ENCODE peak calls at places on chromosome 6, in six cellular contexts. O is PC-9, K is adrenal gland, N is AG04449, W is WTC11, Q is mammary epithelial cell. X is an unnamed sample.

GRCh38 chr6:47844881-47845280 is 63.0 kb downstream of the OPN5 start:
- DNase-seq in O (no peak), K (no peak), N (no peak), W (no peak), Q (no peak), X (no peak)

GRCh38 chr6:17281100-17281496 is at the start of gene RBM24:
- DNase-seq in O (no peak), K (peak; percentile 63), N (no peak), W (peak; percentile 71), Q (peak; percentile 44), X (peak; percentile 76)

GRCh38 chr6:89084954-89085353 is 4.4 kb downstream of the PNRC1 start:
- DNase-seq in O (no peak), K (no peak), N (no peak), W (no peak), Q (peak; percentile 56), X (no peak)

GRCh38 chr6:19013011-19013410 is 625.9 kb downstream of the RNF144B start:
- DNase-seq in O (no peak), K (no peak), N (no peak), W (no peak), Q (peak; percentile 8), X (no peak)

GRCh38 chr6:26158581-26159416 is 71.6 kb downstream of the HFE start:
- DNase-seq in O (peak; percentile 68), K (peak; percentile 64), N (no peak), W (no peak), Q (peak; percentile 62), X (peak; percentile 54)

GRCh38 chr6:2134559-2134958 is 110.8 kb downstream of the GMDS start:
- DNase-seq in O (no peak), K (no peak), N (no peak), W (no peak), Q (no peak), X (no peak)

GRCh38 chr6:72553531-72554202 is 68.2 kb upstream of the KCNQ5 start:
- DNase-seq in O (no peak), K (no peak), N (peak; percentile 56), W (no peak), Q (peak; percentile 91), X (peak; percentile 13)

GRCh38 chr6:36739947-36740817 is 42.6 kb downstream of the RAB44 start:
- DNase-seq in O (no peak), K (no peak), N (no peak), W (no peak), Q (no peak), X (no peak)

GRCh38 chr6:4774715-4775590 is 1.3 kb upstream of the CDYL start:
- DNase-seq in O (no peak), K (peak; percentile 35), N (no peak), W (peak; percentile 49), Q (peak; percentile 16), X (peak; percentile 34)

GRCh38 chr6:43496370-43497128 is 13.6 kb downstream of the LRRC73 start:
- DNase-seq in O (peak; percentile 73), K (peak; percentile 40), N (no peak), W (peak; percentile 70), Q (peak; percentile 94), X (peak; percentile 75)

GRCh38 chr6:108518714-108519576 is 41.8 kb upstream of the FOXO3 start:
- DNase-seq in O (no peak), K (no peak), N (no peak), W (peak; percentile 31), Q (peak; percentile 32), X (peak; percentile 28)
- TF ChIP-seq CTCF in O (peak; percentile 64), K (peak; percentile 7), N (peak; percentile 46), W (no peak), Q (peak; percentile 58), X (peak; percentile 32)

GRCh38 chr6:93624408-93624807 is 205.0 kb upstream of the EPHA7 start:
- DNase-seq in O (no peak), K (no peak), N (no peak), W (no peak), Q (no peak), X (no peak)

DNA sequence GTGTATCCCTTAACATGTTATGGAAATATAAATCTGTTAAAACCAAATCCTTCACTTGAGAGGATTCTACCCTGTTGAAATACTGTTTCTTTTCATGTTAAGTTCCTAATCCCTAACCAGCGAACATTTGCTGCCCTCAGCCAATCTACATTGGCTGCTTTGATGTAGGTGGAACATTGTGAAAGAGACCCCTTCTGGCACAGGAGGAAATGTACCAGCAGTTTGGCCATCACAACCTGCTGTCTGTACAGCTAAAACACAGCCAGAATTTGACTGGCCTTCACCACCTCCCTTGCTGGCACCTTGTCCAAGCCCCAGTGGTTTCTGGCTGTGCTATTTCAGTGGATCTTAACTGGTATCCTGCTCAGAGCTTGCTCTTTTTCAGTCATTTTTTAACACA is 202.0 kb upstream of the EPHA7 start:
- DNase-seq in O (no peak), K (no peak), N (no peak), W (no peak), Q (no peak), X (no peak)
- TF ChIP-seq CTCF in O (no peak), K (no peak), N (no peak), W (no peak), Q (no peak), X (no peak)

GRCh38 chr6:32431142-32431541 is 8.5 kb upstream of the HLA-DRA start:
- DNase-seq in O (no peak), K (no peak), N (no peak), W (no peak), Q (no peak), X (no peak)

GRCh38 chr6:32427218-32427617 is 12.5 kb upstream of the HLA-DRA start:
- DNase-seq in O (no peak), K (peak; percentile 10), N (no peak), W (no peak), Q (no peak), X (no peak)

GRCh38 chr6:32427934-32428474 is 11.7 kb upstream of the HLA-DRA start:
- DNase-seq in O (no peak), K (no peak), N (no peak), W (no peak), Q (no peak), X (no peak)

GRCh38 chr6:32430179-32430578 is 9.5 kb upstream of the HLA-DRA start:
- DNase-seq in O (no peak), K (no peak), N (no peak), W (no peak), Q (no peak), X (no peak)

DNA sequence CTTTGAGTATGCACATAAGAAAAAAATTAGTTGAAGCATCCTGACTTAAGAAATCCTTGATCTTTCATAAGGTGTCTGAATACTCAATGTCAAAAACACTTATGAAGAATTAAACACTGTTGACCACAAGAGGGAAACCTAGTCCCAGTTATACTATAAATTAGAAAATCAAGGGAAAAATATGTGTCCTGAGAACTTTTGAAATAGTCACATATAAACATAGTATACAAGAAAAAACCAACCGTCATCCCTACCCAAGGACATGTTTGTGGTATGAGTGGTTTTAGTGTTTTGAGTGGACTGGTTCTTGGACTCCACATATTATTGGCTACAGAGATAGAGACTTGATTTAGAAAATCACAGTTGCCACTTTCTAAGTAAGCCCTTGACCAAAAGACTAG is 7.6 kb upstream of the HLA-DRA start:
- DNase-seq in O (no peak), K (no peak), N (no peak), W (no peak), Q (no peak), X (no peak)
- TF ChIP-seq CTCF in O (peak; percentile 69), K (peak; percentile 56), N (no peak), W (no peak), Q (peak; percentile 45), X (peak; percentile 69)

DNA sequence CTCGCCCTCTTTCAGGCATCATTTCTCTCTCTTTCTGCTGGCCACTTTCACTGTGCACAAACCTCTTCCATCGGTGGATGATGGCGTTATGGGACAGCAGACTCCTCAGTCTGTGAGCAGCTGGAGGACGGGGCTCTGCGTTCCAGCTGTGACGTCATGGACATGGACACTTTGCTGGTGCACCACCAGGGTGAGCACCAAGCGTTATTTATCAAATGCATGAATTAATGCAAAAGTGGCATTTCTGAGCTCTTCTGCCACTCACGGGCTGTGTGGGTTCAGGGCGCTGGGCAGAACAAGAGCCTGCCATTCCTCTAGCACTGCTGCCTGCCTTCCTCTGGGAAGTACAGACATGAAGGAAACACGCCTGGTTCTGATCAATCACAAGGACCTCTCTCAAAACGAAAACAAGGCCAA is 82.9 kb upstream of the MPC1 start:
- DNase-seq in O (no peak), K (no peak), N (no peak), W (no peak), Q (no peak), X (no peak)
- TF ChIP-seq CTCF in O (no peak), K (no peak), N (peak; percentile 30), W (no peak), Q (no peak), X (no peak)

DNA sequence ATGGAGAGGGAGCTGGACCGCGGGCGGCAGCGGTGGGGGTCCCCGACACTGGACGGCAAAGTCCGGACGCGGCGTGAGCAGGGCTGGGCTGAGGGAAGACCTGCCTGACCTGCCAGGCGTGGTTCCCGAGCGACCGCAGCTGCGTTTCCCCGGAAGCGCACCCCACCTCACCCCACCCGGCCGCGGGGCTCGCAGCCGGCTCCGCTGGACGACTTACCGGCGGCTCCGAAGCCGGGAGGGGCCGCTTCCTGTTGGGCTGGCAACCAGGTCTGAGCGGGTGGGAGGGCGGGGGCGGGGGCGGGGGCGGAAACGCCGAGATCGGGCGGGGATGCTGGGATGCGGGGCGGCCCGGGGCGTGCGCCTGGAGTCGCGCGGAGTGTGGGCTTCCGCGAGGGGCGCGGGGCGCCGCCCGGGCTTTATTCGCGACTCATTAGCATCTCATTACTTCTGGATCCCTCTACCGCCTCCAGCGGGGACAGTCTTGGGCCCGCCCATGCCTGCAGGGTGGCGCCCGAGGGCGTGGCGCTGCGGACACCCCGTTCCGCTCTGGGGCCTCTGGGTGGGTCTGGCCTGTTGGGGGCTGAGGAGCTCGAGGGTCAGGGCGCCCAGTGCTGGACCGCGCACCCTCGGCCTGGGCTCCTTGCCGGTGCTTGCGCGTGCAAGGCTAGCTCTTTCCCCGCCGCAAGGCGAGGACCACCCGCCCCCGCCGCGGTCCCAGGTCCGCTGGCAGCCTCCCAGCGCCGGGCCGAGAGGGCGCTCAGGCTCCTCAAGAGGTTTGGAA is at the start of gene MICAL1:
- DNase-seq in O (peak; percentile 45), K (peak; percentile 55), N (no peak), W (peak; percentile 66), Q (peak; percentile 38), X (peak; percentile 77)
- TF ChIP-seq CTCF in O (no peak), K (no peak), N (peak; percentile 50), W (no peak), Q (peak; percentile 21), X (peak; percentile 35)

X was measured in Calu3.